ENCODE peak calls at places on chromosomes 6 and 20, in ten cellular contexts. S is mammary epithelial cell, W is neural crest cell, F is heart right ventricle, G is fibroblast of villous mesenchyme, Z is endothelial cell, D is prostate gland, Y is ascending aorta, P is pancreas, X is vagina. C is an unnamed sample.

GRCh38 chr6:158284340-158285210 is 27.7 kb upstream of the TULP4 start:
- DNase-seq in S (peak; percentile 9), W (no peak), D (peak; percentile 10), G (peak; percentile 84), Y (no peak), X (no peak), Z (no peak), P (no peak), F (no peak), C (peak; percentile 77)

GRCh38 chr20:22578221-22579118 is 5.9 kb downstream of the FOXA2 start:
- DNase-seq in D (no peak), W (no peak), Y (no peak), S (no peak), G (no peak), X (no peak), Z (peak; percentile 21), F (no peak), P (peak; percentile 54), C (no peak)

GRCh38 chr20:58557713-58558335 is 42.6 kb upstream of the APCDD1L start:
- DNase-seq in X (no peak), S (no peak), Y (no peak), D (no peak), W (no peak), P (no peak), G (no peak), Z (no peak), F (no peak), C (no peak)

GRCh38 chr20:49179368-49180277 is 8.5 kb downstream of the STAU1 start:
- DNase-seq in S (no peak), X (no peak), D (no peak), P (no peak), Y (no peak), F (no peak), Z (no peak), W (no peak), G (no peak), C (no peak)

GRCh38 chr6:20271818-20272217 is 59.5 kb upstream of the MBOAT1 start:
- DNase-seq in P (no peak), Z (no peak), X (no peak), G (no peak), S (no peak), W (no peak), Y (no peak), F (no peak), D (no peak), C (no peak)

GRCh38 chr20:50187403-50188051 is 3.1 kb upstream of the CEBPB start:
- DNase-seq in X (no peak), D (peak; percentile 45), G (peak; percentile 89), Y (no peak), F (peak; percentile 36), Z (no peak), W (no peak), S (peak; percentile 50), P (no peak), C (peak; percentile 73)

GRCh38 chr20:60695223-60695622 is 556.8 kb upstream of the CDH4 start:
- DNase-seq in F (no peak), P (no peak), G (peak; percentile 36), Z (no peak), Y (no peak), X (no peak), S (peak; percentile 90), W (no peak), D (no peak), C (peak; percentile 93)

GRCh38 chr20:31587545-31588389 is 17.3 kb upstream of the ID1 start:
- DNase-seq in W (no peak), X (no peak), D (no peak), G (peak; percentile 82), S (peak; percentile 16), Z (no peak), P (no peak), F (peak; percentile 78), Y (no peak), C (peak; percentile 54)

GRCh38 chr6:3324262-3324942 is 65.7 kb downstream of the PSMG4 start:
- DNase-seq in X (no peak), Z (peak; percentile 23), G (peak; percentile 39), F (no peak), P (no peak), W (no peak), D (no peak), Y (no peak), S (peak; percentile 93), C (peak; percentile 89)

GRCh38 chr6:45076217-45076616 is 251.9 kb upstream of the RUNX2 start:
- DNase-seq in G (peak; percentile 46), D (no peak), W (no peak), F (no peak), X (no peak), P (no peak), Z (no peak), S (no peak), Y (no peak), C (no peak)

DNA sequence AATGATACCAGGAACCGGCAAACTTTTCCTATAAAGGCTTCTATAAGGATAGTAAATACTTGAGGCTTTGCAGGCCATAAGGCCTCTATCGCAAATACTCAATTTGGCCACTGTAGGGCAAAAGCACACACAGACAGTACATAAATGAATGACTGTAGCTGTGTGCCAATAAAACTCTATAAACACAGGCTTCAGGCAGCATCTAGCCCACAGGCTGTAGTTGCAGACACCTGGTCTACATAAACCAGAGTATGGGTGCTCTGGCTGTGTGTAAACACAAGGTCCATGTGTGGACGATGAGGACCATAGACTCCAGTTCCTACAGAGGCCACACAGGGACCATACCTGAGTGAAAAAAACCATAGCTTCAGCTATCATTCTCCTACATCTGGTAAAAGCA is 52.2 kb downstream of the ZMYND8 start:
- DNase-seq in F (no peak), D (peak; percentile 68), X (no peak), Y (no peak), Z (no peak), S (no peak), W (no peak), G (peak; percentile 93), P (no peak), C (no peak)
- TF ChIP-seq CTCF in F (no peak), D (no peak), X (no peak), Y (no peak), Z (no peak), S (no peak), W (peak; percentile 27), G (peak; percentile 23), P (no peak), C (no peak)

GRCh38 chr6:37222125-37222967 is 35.2 kb upstream of the TBC1D22B start:
- DNase-seq in W (peak; percentile 71), F (peak; percentile 75), P (peak; percentile 93), S (peak; percentile 93), X (no peak), Z (peak; percentile 79), Y (no peak), D (peak; percentile 84), G (peak; percentile 89), C (peak; percentile 92)
- TF ChIP-seq CTCF in W (no peak), F (no peak), P (no peak), S (no peak), X (no peak), Z (no peak), Y (no peak), D (no peak), G (peak; percentile 4), C (no peak)

DNA sequence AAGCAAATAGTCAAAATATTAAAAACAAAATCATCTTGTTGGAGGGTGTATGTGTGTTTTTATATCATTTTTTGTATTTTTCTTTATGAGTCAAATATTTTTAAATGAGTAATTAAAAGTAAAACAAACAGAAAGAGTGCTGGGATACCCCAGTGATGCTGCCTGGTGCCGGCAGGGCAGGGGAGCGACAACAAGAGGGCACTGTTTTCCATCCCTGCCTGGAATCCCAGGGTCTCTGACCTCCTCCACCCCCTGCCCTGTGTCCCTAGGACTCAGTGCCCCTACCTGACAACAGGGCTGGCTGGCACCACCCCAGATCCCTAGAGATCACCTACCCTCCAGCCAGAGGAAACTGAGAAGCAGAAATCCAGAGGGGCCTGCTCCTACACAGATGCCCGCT is 41.9 kb upstream of the HMGA1 start:
- DNase-seq in W (no peak), Y (no peak), X (no peak), P (no peak), Z (no peak), S (no peak), D (no peak), G (no peak), F (no peak), C (no peak)
- TF ChIP-seq CTCF in W (no peak), Y (no peak), X (no peak), P (no peak), Z (no peak), S (no peak), D (no peak), G (peak; percentile 3), F (no peak), C (peak; percentile 15)

GRCh38 chr6:89378628-89379027 is 26.1 kb upstream of the UBE2J1 start:
- DNase-seq in G (no peak), S (no peak), P (no peak), Y (no peak), F (no peak), D (no peak), X (no peak), Z (no peak), W (no peak), C (no peak)

GRCh38 chr6:89372506-89372901 is 20.0 kb upstream of the UBE2J1 start:
- DNase-seq in W (no peak), Y (no peak), F (no peak), D (no peak), X (no peak), S (no peak), Z (no peak), P (no peak), G (no peak), C (no peak)

GRCh38 chr6:89375902-89376301 is 23.4 kb upstream of the UBE2J1 start:
- DNase-seq in S (no peak), W (no peak), P (no peak), G (no peak), Y (no peak), F (no peak), Z (no peak), X (no peak), D (no peak), C (no peak)

GRCh38 chr6:89371849-89372505 is 19.5 kb upstream of the UBE2J1 start:
- DNase-seq in P (peak; percentile 60), Y (peak; percentile 18), F (peak; percentile 76), X (no peak), D (peak; percentile 49), W (peak; percentile 75), S (peak; percentile 32), Z (peak; percentile 85), G (peak; percentile 38), C (peak; percentile 78)

DNA sequence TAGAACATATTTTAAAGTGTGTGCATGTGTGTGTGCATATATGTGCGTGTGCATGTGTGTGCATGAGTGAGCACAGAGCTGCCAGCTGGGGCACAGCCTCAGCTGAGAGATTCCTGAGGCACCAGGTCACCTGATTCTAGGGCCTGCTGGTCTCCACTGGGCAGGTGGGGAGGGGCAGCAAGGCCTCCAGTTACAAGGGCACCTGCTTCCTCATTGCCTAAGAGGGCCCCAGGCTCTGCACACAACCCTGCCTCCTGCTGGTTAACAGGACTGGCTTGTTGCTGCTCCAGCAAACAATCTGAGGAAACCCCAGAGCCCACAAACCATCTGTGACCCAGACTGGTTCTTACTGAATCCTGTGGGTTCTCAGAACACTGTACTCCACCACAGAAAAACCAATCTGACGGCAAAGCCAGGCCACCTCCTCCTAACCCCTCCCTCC is 22.9 kb upstream of the UBE2J1 start:
- DNase-seq in S (peak; percentile 32), D (peak; percentile 13), W (no peak), Z (peak; percentile 61), P (peak; percentile 75), Y (no peak), F (peak; percentile 21), G (no peak), X (no peak), C (peak; percentile 92)
- TF ChIP-seq CTCF in S (peak; percentile 2), D (no peak), W (peak; percentile 56), Z (peak; percentile 25), P (no peak), Y (no peak), F (no peak), G (no peak), X (no peak), C (peak; percentile 65)